ENCODE peak calls at places on chromosome 1, in six cellular contexts. Q is esophagus muscularis mucosa, F is uterus, B is stomach, P is heart left ventricle, L is adrenal gland. Y is an unnamed sample.

GRCh38 chr1:50923564-50923963 is 36.5 kb downstream of the FAF1 start:
- DNase-seq in Q (no peak), F (no peak), B (no peak), P (no peak), L (no peak), Y (no peak)

GRCh38 chr1:20255666-20256065 is 35.0 kb upstream of the VWA5B1 start:
- DNase-seq in Q (no peak), F (no peak), B (no peak), P (no peak), L (no peak), Y (no peak)

GRCh38 chr1:198352975-198353695 is 187.3 kb downstream of the ATP6V1G3 start:
- DNase-seq in Q (no peak), F (no peak), B (no peak), P (no peak), L (no peak), Y (no peak)

GRCh38 chr1:153544453-153545066 is 1.0 kb downstream of the S100A4 start:
- DNase-seq in Q (no peak), F (no peak), B (no peak), P (no peak), L (no peak), Y (no peak)

GRCh38 chr1:162397039-162397448 is 14.9 kb downstream of the SH2D1B start:
- DNase-seq in Q (no peak), F (no peak), B (no peak), P (no peak), L (no peak), Y (no peak)

GRCh38 chr1:8134546-8135235 is 108.6 kb upstream of the ERRFI1 start:
- DNase-seq in Q (no peak), F (no peak), B (no peak), P (no peak), L (no peak), Y (no peak)

GRCh38 chr1:30038134-30039025 is 685.0 kb downstream of the MATN1 start:
- DNase-seq in Q (peak; percentile 89), F (no peak), B (no peak), P (no peak), L (no peak), Y (no peak)

GRCh38 chr1:90718411-90719320 is 1.6 kb upstream of the BARHL2 start:
- DNase-seq in Q (peak; percentile 55), F (no peak), B (no peak), P (no peak), L (no peak), Y (no peak)

GRCh38 chr1:81237531-81238528 is 562.9 kb upstream of the ADGRL2 start:
- DNase-seq in Q (no peak), F (no peak), B (no peak), P (no peak), L (no peak), Y (no peak)

GRCh38 chr1:157540852-157541251 is 11.5 kb downstream of the FCRL5 start:
- DNase-seq in Q (no peak), F (no peak), B (no peak), P (no peak), L (no peak), Y (no peak)

GRCh38 chr1:40856656-40857302 is 5.4 kb downstream of the CITED4 start:
- DNase-seq in Q (no peak), F (no peak), B (no peak), P (no peak), L (no peak), Y (no peak)

GRCh38 chr1:209207701-209208286 is 375.7 kb upstream of the CAMK1G start:
- DNase-seq in Q (no peak), F (peak; percentile 51), B (peak; percentile 58), P (peak; percentile 59), L (peak; percentile 69), Y (peak; percentile 59)

GRCh38 chr1:91718368-91718767 is 167.6 kb downstream of the TGFBR3 start:
- DNase-seq in Q (no peak), F (no peak), B (no peak), P (no peak), L (no peak), Y (no peak)

GRCh38 chr1:21447311-21447710 is 7.4 kb downstream of the NBPF3 start:
- DNase-seq in Q (no peak), F (no peak), B (no peak), P (no peak), L (no peak), Y (no peak)

GRCh38 chr1:6795661-6796060 is 10.4 kb downstream of the CAMTA1 start:
- DNase-seq in Q (no peak), F (no peak), B (no peak), P (no peak), L (no peak), Y (no peak)

GRCh38 chr1:8118031-8118451 is 91.9 kb upstream of the ERRFI1 start:
- DNase-seq in Q (no peak), F (no peak), B (no peak), P (no peak), L (no peak), Y (no peak)

GRCh38 chr1:63828322-63829044 is 54.7 kb downstream of the ROR1 start:
- DNase-seq in Q (no peak), F (no peak), B (no peak), P (no peak), L (no peak), Y (no peak)

GRCh38 chr1:83702349-83702748 is 296.6 kb downstream of the TTLL7 start:
- DNase-seq in Q (no peak), F (no peak), B (no peak), P (no peak), L (no peak), Y (no peak)

GRCh38 chr1:66371233-66372005 is 162.5 kb upstream of the SGIP1 start:
- DNase-seq in Q (no peak), F (no peak), B (no peak), P (no peak), L (no peak), Y (no peak)

GRCh38 chr1:225254676-225255075 is 173.2 kb downstream of the LBR start:
- DNase-seq in Q (no peak), F (no peak), B (no peak), P (no peak), L (no peak), Y (no peak)

GRCh38 chr1:5943373-5944068 is 48.7 kb downstream of the NPHP4 start:
- DNase-seq in Q (no peak), F (no peak), B (peak; percentile 5), P (no peak), L (no peak), Y (no peak)

GRCh38 chr1:94654031-94654430 is 112.5 kb upstream of the F3 start:
- DNase-seq in Q (no peak), F (no peak), B (no peak), P (no peak), L (no peak), Y (no peak)

GRCh38 chr1:145992502-145992936 is 3.9 kb downstream of the TXNIP start:
- DNase-seq in Q (no peak), F (peak; percentile 12), B (peak; percentile 29), P (no peak), L (peak; percentile 28), Y (no peak)

GRCh38 chr1:195495720-195496635 is 1112.3 kb downstream of the KCNT2 start:
- DNase-seq in Q (no peak), F (no peak), B (no peak), P (no peak), L (no peak), Y (no peak)

GRCh38 chr1:230568008-230568407 is 74.3 kb upstream of the COG2 start:
- DNase-seq in Q (no peak), F (no peak), B (peak; percentile 56), P (no peak), L (no peak), Y (no peak)

GRCh38 chr1:12158362-12159092 is 8.3 kb upstream of the TNFRSF1B start:
- DNase-seq in Q (no peak), F (no peak), B (no peak), P (no peak), L (no peak), Y (no peak)

GRCh38 chr1:168430348-168430747 is 113.4 kb downstream of the XCL2 start:
- DNase-seq in Q (no peak), F (peak; percentile 48), B (no peak), P (peak; percentile 38), L (no peak), Y (no peak)

GRCh38 chr1:43753422-43753821 is 46.1 kb downstream of the ST3GAL3 start:
- DNase-seq in Q (no peak), F (no peak), B (no peak), P (no peak), L (no peak), Y (no peak)

GRCh38 chr1:39919545-39919944 is 17.8 kb upstream of the MYCL start:
- DNase-seq in Q (no peak), F (no peak), B (peak; percentile 49), P (no peak), L (no peak), Y (peak; percentile 42)

GRCh38 chr1:83815348-83815747 is 183.6 kb downstream of the TTLL7 start:
- DNase-seq in Q (no peak), F (no peak), B (no peak), P (no peak), L (peak; percentile 18), Y (no peak)

DNA sequence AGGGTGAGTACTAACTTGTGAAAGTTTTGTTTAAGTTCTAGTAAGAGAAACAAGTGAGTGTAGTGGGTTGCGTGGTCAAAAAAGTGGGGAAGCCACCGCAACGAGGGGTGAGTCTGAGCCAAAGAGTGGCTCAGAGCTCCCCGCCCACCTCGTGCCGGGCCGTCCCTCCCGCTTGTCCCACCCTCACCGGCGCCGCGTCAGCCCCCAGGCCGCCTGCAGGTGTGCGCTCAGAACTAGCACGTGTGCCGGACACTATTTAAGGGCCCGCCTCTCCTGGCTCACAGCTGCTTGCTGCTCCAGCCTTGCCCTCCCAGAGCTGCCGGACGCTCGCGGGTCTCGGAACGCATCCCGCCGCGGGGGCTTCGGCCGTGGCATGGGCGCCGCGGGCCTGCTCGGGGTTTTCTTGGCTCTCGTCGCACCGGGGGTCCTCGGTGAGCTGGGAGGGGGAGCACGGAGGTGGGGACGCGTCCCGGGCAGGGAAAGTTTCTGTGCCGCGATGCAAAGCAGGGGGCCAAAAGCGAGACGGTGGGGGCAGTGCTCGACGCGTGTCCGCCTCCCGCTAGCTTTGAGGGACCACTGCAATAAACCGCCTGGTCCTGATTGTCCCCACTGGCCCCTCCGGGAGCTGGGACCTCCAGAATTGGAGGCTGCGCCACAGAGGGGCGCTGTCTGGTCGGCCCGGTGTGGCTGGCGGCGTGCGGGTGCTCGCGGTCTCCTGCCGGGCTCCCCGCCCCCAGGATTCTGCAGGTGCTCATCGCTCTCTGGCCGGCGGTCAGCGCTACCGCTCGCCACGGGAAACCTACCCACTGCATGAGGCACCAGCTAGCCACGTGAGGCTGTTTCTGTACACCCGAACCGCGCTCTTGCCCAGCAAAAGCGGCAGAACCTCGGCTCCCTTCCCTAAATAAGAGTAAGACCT is at the start of gene CR2:
- DNase-seq in Q (no peak), F (peak; percentile 13), B (peak; percentile 58), P (peak; percentile 16), L (peak; percentile 27), Y (peak; percentile 58)
- H3K4me3 ChIP-seq in Q (peak within 1 kb of the TSS; percentile 51), F (peak within 1 kb of the TSS; percentile 22), B (peak within 1 kb of the TSS; percentile 50), P (peak within 1 kb of the TSS; percentile 56), L (peak within 1 kb of the TSS; percentile 59), Y (peak within 1 kb of the TSS; percentile 42)

GRCh38 chr1:171817511-171818265 is 23.6 kb upstream of the DNM3 start:
- DNase-seq in Q (no peak), F (no peak), B (no peak), P (no peak), L (peak; percentile 84), Y (no peak)
- H3K27ac ChIP-seq in Q (no peak overlapping the region), F (no peak overlapping the region), B (no peak overlapping the region), P (no peak overlapping the region), L (peak overlapping the region; percentile 75), Y (no peak overlapping the region)

GRCh38 chr1:25430666-25431494 is at the start of gene MACO1:
- DNase-seq in Q (peak; percentile 99), F (peak; percentile 96), B (peak; percentile 97), P (peak; percentile 97), L (peak; percentile 98), Y (peak; percentile 99)
- TF ChIP-seq POLR2A in Q (no peak), F (peak; percentile 39), B (no peak), P (no peak), L (peak; percentile 9), Y (peak; percentile 63)

GRCh38 chr1:9437931-9438330 is 101.3 kb upstream of the SLC25A33 start:
- DNase-seq in Q (no peak), F (peak; percentile 52), B (no peak), P (peak; percentile 51), L (no peak), Y (peak; percentile 79)
- H3K4me3 ChIP-seq in Q (no peak overlapping the region), F (no peak overlapping the region), B (no peak overlapping the region), P (no peak overlapping the region), L (no peak overlapping the region), Y (no peak overlapping the region)